ENCODE peak calls at places on chromosomes 5 and 9, in four cellular contexts. O is M059J, E is suprapubic skin, U is Caki2. Y is an unnamed sample.

GRCh38 chr9:131020388-131020787 is 11.4 kb downstream of the LAMC3 start:
- DNase-seq in E (no peak), O (peak; percentile 21), U (no peak), Y (peak; percentile 8)

GRCh38 chr5:151699071-151699901 is 12.6 kb upstream of the SPARC start:
- DNase-seq in U (peak; percentile 93), O (peak; percentile 98), E (peak; percentile 85), Y (peak; percentile 65)

GRCh38 chr5:131974622-131974955 is 29.1 kb upstream of the MEIKIN start:
- DNase-seq in U (no peak), E (peak; percentile 58), O (no peak), Y (no peak)

GRCh38 chr9:132488611-132489010 is 78.6 kb downstream of the CFAP77 start:
- DNase-seq in O (no peak), U (no peak), E (no peak), Y (no peak)

GRCh38 chr9:95025213-95026170 is 292.0 kb downstream of the FANCC start:
- DNase-seq in E (no peak), U (peak; percentile 95), O (peak; percentile 92), Y (peak; percentile 37)

GRCh38 chr5:87127956-87128687 is 139.6 kb upstream of the RASA1 start:
- DNase-seq in U (no peak), O (peak; percentile 71), E (no peak), Y (no peak)

GRCh38 chr5:117058740-117059139 is 484.1 kb upstream of the SEMA6A start:
- DNase-seq in U (no peak), E (no peak), O (no peak), Y (no peak)

GRCh38 chr9:34413229-34413852 is 36.6 kb upstream of the MYORG start:
- DNase-seq in E (no peak), U (peak; percentile 43), O (peak; percentile 58), Y (peak; percentile 84)

GRCh38 chr5:141869040-141869439 is 9.2 kb downstream of the PCDH1 start:
- DNase-seq in U (no peak), E (no peak), O (no peak), Y (no peak)

GRCh38 chr9:89873801-89874200 is 269.0 kb downstream of the GADD45G start:
- DNase-seq in O (no peak), E (no peak), U (no peak), Y (no peak)

GRCh38 chr9:3732077-3733038 is 206.6 kb upstream of the RFX3 start:
- DNase-seq in E (no peak), O (peak; percentile 88), U (peak; percentile 78), Y (peak; percentile 68)

GRCh38 chr9:2291980-2292704 is 277.0 kb downstream of the SMARCA2 start:
- DNase-seq in U (no peak), O (peak; percentile 13), E (no peak), Y (peak; percentile 48)

GRCh38 chr5:167814828-167815227 is 476.6 kb upstream of the WWC1 start:
- DNase-seq in E (no peak), U (peak; percentile 25), O (peak; percentile 98), Y (peak; percentile 66)

GRCh38 chr5:5014836-5015235 is 125.3 kb upstream of the ADAMTS16 start:
- DNase-seq in U (no peak), E (no peak), O (peak; percentile 97), Y (peak; percentile 26)

GRCh38 chr5:14458414-14458813 is 123.2 kb upstream of the OTULINL start:
- DNase-seq in O (no peak), E (no peak), U (no peak), Y (no peak)

GRCh38 chr5:172932313-172933017 is 26.8 kb upstream of the RPL26L1 start:
- DNase-seq in U (peak; percentile 82), O (peak; percentile 73), E (peak; percentile 90), Y (peak; percentile 91)

GRCh38 chr9:31776471-31776870 is 608.0 kb upstream of the ACO1 start:
- DNase-seq in E (no peak), U (no peak), O (peak; percentile 63), Y (no peak)

GRCh38 chr9:20659474-20659962 is 24.5 kb upstream of the FOCAD start:
- DNase-seq in O (no peak), U (no peak), E (no peak), Y (no peak)

GRCh38 chr5:136020001-136020382 is 8.8 kb upstream of the TGFBI start:
- DNase-seq in U (no peak), O (no peak), E (no peak), Y (no peak)

GRCh38 chr5:120446068-120446492 is 18.0 kb upstream of the PRR16 start:
- DNase-seq in O (peak; percentile 89), U (peak; percentile 41), E (no peak), Y (no peak)

GRCh38 chr5:66960373-66961137 is 236.0 kb downstream of the CD180 start:
- DNase-seq in U (no peak), E (no peak), O (peak; percentile 15), Y (no peak)

GRCh38 chr5:150227606-150228273 is 37.9 kb downstream of the SLC6A7 start:
- DNase-seq in O (peak; percentile 55), E (no peak), U (no peak), Y (no peak)

GRCh38 chr5:111681791-111682190 is 75.2 kb downstream of the NREP start:
- DNase-seq in U (no peak), O (no peak), E (no peak), Y (no peak)